ENCODE peak calls at places on chromosomes 16 and 17, in four cellular contexts. One of them, this sample, is unnamed.

GRCh38 chr17:38451030-38451839 is 23.0 kb downstream of the ARHGAP23 start:
- DNase-seq in uterus: no peak
- DNase-seq in ovary: no peak
- DNase-seq in right lobe of liver: peak; percentile 42
- DNase-seq in this sample: no peak

GRCh38 chr17:27155866-27156265 is 138.0 kb upstream of the WSB1 start:
- DNase-seq in uterus: no peak
- DNase-seq in ovary: no peak
- DNase-seq in right lobe of liver: peak; percentile 25
- DNase-seq in this sample: no peak

GRCh38 chr17:10396529-10397163 is 23.8 kb upstream of the MYH13 start:
- DNase-seq in uterus: no peak
- DNase-seq in ovary: no peak
- DNase-seq in right lobe of liver: no peak
- DNase-seq in this sample: no peak

GRCh38 chr17:32495347-32496253 is 8.8 kb downstream of the CDK5R1 start:
- DNase-seq in uterus: peak; percentile 43
- DNase-seq in ovary: peak; percentile 78
- DNase-seq in right lobe of liver: peak; percentile 57
- DNase-seq in this sample: peak; percentile 31

GRCh38 chr17:49572806-49573420 is 2.8 kb upstream of the NXPH3 start:
- DNase-seq in uterus: no peak
- DNase-seq in ovary: no peak
- DNase-seq in right lobe of liver: no peak
- DNase-seq in this sample: no peak

GRCh38 chr17:40427002-40427491 is 9.4 kb upstream of the TOP2A start:
- DNase-seq in uterus: no peak
- DNase-seq in ovary: no peak
- DNase-seq in right lobe of liver: no peak
- DNase-seq in this sample: peak; percentile 12

GRCh38 chr17:4407216-4407615 is 26.5 kb upstream of the SPNS3 start:
- DNase-seq in uterus: no peak
- DNase-seq in ovary: no peak
- DNase-seq in right lobe of liver: no peak
- DNase-seq in this sample: no peak

GRCh38 chr17:49393491-49394255 is 21.0 kb downstream of the PHB1 start:
- DNase-seq in uterus: no peak
- DNase-seq in ovary: no peak
- DNase-seq in right lobe of liver: no peak
- DNase-seq in this sample: no peak

GRCh38 chr17:17395246-17395802 is 81.5 kb upstream of the MED9 start:
- DNase-seq in uterus: no peak
- DNase-seq in ovary: no peak
- DNase-seq in right lobe of liver: no peak
- DNase-seq in this sample: no peak

GRCh38 chr17:28675980-28676379 is 14.0 kb downstream of the SUPT6H start:
- DNase-seq in uterus: no peak
- DNase-seq in ovary: no peak
- DNase-seq in right lobe of liver: no peak
- DNase-seq in this sample: no peak

GRCh38 chr17:47704781-47705180 is 10.8 kb downstream of the TBKBP1 start:
- DNase-seq in uterus: no peak
- DNase-seq in ovary: no peak
- DNase-seq in right lobe of liver: peak; percentile 33
- DNase-seq in this sample: peak; percentile 7

GRCh38 chr16:67412294-67412693 is 4.0 kb downstream of the ZDHHC1 start:
- DNase-seq in uterus: no peak
- DNase-seq in ovary: no peak
- DNase-seq in right lobe of liver: no peak
- DNase-seq in this sample: no peak

GRCh38 chr16:30473231-30474061 is 904 bp downstream of the ITGAL start:
- DNase-seq in uterus: no peak
- DNase-seq in ovary: no peak
- DNase-seq in right lobe of liver: no peak
- DNase-seq in this sample: peak; percentile 53

GRCh38 chr16:30429418-30429677 is 482 bp downstream of the DCTPP1 start:
- DNase-seq in uterus: no peak
- DNase-seq in ovary: no peak
- DNase-seq in right lobe of liver: no peak
- DNase-seq in this sample: no peak

GRCh38 chr17:68457168-68457538 is at the start of gene WIPI1:
- DNase-seq in uterus: no peak
- DNase-seq in ovary: peak; percentile 76
- DNase-seq in right lobe of liver: no peak
- DNase-seq in this sample: peak; percentile 73

GRCh38 chr17:27667656-27668487 is 36.9 kb downstream of the LGALS9 start:
- DNase-seq in uterus: no peak
- DNase-seq in ovary: no peak
- DNase-seq in right lobe of liver: no peak
- DNase-seq in this sample: no peak

GRCh38 chr16:84897911-84898377 is 78.2 kb downstream of the CRISPLD2 start:
- DNase-seq in uterus: no peak
- DNase-seq in ovary: no peak
- DNase-seq in right lobe of liver: no peak
- DNase-seq in this sample: no peak

GRCh38 chr16:11201498-11202259 is 54.3 kb downstream of the SOCS1 start:
- DNase-seq in uterus: no peak
- DNase-seq in ovary: no peak
- DNase-seq in right lobe of liver: no peak
- DNase-seq in this sample: no peak

GRCh38 chr17:75125984-75126383 is 5.6 kb downstream of the NT5C start:
- DNase-seq in uterus: no peak
- DNase-seq in ovary: no peak
- DNase-seq in right lobe of liver: no peak
- DNase-seq in this sample: no peak

GRCh38 chr16:50497592-50497991 is 50.6 kb upstream of the NKD1 start:
- DNase-seq in uterus: no peak
- DNase-seq in ovary: no peak
- DNase-seq in right lobe of liver: no peak
- DNase-seq in this sample: no peak

GRCh38 chr17:44257815-44258750 is 9.9 kb downstream of the SLC4A1 start:
- DNase-seq in uterus: no peak
- DNase-seq in ovary: no peak
- DNase-seq in right lobe of liver: no peak
- DNase-seq in this sample: no peak

GRCh38 chr17:47844814-47845453 is 3.9 kb upstream of the SCRN2 start:
- DNase-seq in uterus: no peak
- DNase-seq in ovary: no peak
- DNase-seq in right lobe of liver: no peak
- DNase-seq in this sample: no peak

GRCh38 chr17:45160505-45161287 is 979 bp upstream of the HEXIM2 start:
- DNase-seq in uterus: peak; percentile 75
- DNase-seq in ovary: peak; percentile 82
- DNase-seq in right lobe of liver: peak; percentile 79
- DNase-seq in this sample: peak; percentile 89

GRCh38 chr17:78924481-78925151 is 571 bp downstream of the TIMP2 start:
- DNase-seq in uterus: peak; percentile 53
- DNase-seq in ovary: peak; percentile 68
- DNase-seq in right lobe of liver: no peak
- DNase-seq in this sample: peak; percentile 82

GRCh38 chr17:78925662-78926555 is 722 bp upstream of the TIMP2 start:
- DNase-seq in uterus: peak; percentile 87
- DNase-seq in ovary: peak; percentile 90
- DNase-seq in right lobe of liver: peak; percentile 61
- DNase-seq in this sample: peak; percentile 88

GRCh38 chr17:78923660-78924453 is 1.3 kb downstream of the TIMP2 start:
- DNase-seq in uterus: peak; percentile 61
- DNase-seq in ovary: peak; percentile 59
- DNase-seq in right lobe of liver: peak; percentile 73
- DNase-seq in this sample: peak; percentile 92

GRCh38 chr17:78922876-78923498 is 2.2 kb downstream of the TIMP2 start:
- DNase-seq in uterus: no peak
- DNase-seq in ovary: peak; percentile 19
- DNase-seq in right lobe of liver: no peak
- DNase-seq in this sample: no peak

DNA sequence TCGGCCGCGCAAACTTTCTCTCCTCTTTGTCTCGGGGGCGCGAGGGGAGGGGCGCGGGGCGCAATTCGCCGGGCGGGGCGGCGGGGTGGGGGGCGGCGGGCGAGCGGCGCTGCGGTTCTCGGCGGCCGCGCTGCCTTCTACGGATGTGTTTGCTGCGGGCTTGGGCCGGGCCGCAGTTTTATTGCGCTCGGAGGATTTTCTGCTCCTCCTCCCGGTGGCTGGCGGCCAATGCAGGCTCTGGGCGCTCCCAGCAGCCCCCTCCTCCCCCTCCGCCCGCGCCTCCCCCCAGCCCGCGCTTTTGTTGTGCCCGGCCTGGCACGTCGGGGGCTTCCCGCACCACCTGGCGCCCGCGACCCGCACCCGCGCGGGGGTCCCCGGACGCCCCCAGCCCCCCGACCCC is at the start of gene TIMP2:
- DNase-seq in uterus: peak; percentile 93
- DNase-seq in ovary: peak; percentile 97
- DNase-seq in right lobe of liver: peak; percentile 86
- DNase-seq in this sample: peak; percentile 90
- TF ChIP-seq CTCF in uterus: no peak
- TF ChIP-seq CTCF in ovary: no peak
- TF ChIP-seq CTCF in right lobe of liver: peak; percentile 8
- TF ChIP-seq CTCF in this sample: peak; percentile 65

GRCh38 chr17:42670925-42671657 is 5.7 kb downstream of the PLEKHH3 start:
- DNase-seq in uterus: peak; percentile 20
- DNase-seq in ovary: peak; percentile 26
- DNase-seq in right lobe of liver: no peak
- DNase-seq in this sample: no peak
- H3K36me3 ChIP-seq in uterus: no peaks in the 10 kb centered on the region
- H3K36me3 ChIP-seq in ovary: no peaks in the 10 kb centered on the region
- H3K36me3 ChIP-seq in right lobe of liver: peaks cover 33% of the 10 kb centered on the region
- H3K36me3 ChIP-seq in this sample: no peaks in the 10 kb centered on the region

GRCh38 chr16:75116911-75117245 is 298 bp upstream of the LDHD start:
- DNase-seq in uterus: no peak
- DNase-seq in ovary: no peak
- DNase-seq in right lobe of liver: no peak
- DNase-seq in this sample: no peak

GRCh38 chr16:75114179-75114945 is 2.2 kb downstream of the LDHD start:
- DNase-seq in uterus: peak; percentile 17
- DNase-seq in ovary: peak; percentile 34
- DNase-seq in right lobe of liver: no peak
- DNase-seq in this sample: peak; percentile 76

GRCh38 chr16:75113541-75114121 is 2.9 kb downstream of the LDHD start:
- DNase-seq in uterus: no peak
- DNase-seq in ovary: no peak
- DNase-seq in right lobe of liver: no peak
- DNase-seq in this sample: peak; percentile 47

GRCh38 chr16:75114946-75115825 is 1.4 kb downstream of the LDHD start:
- DNase-seq in uterus: peak; percentile 19
- DNase-seq in ovary: peak; percentile 36
- DNase-seq in right lobe of liver: no peak
- DNase-seq in this sample: no peak

GRCh38 chr16:75116081-75116910 is at the start of gene LDHD:
- DNase-seq in uterus: peak; percentile 72
- DNase-seq in ovary: peak; percentile 85
- DNase-seq in right lobe of liver: peak; percentile 96
- DNase-seq in this sample: peak; percentile 94
- H3K4me1 ChIP-seq in uterus: no peaks in the 10 kb centered on the region
- H3K4me1 ChIP-seq in ovary: peaks cover 16% of the 10 kb centered on the region
- H3K4me1 ChIP-seq in right lobe of liver: peaks cover 7% of the 10 kb centered on the region
- H3K4me1 ChIP-seq in this sample: peaks cover 30% of the 10 kb centered on the region

GRCh38 chr17:63832455-63832854 is 5.0 kb upstream of the FTSJ3 start:
- DNase-seq in uterus: no peak
- DNase-seq in ovary: no peak
- DNase-seq in right lobe of liver: no peak
- DNase-seq in this sample: no peak
- TF ChIP-seq CTCF in uterus: no peak
- TF ChIP-seq CTCF in ovary: no peak
- TF ChIP-seq CTCF in right lobe of liver: no peak
- TF ChIP-seq CTCF in this sample: no peak

This sample was measured in left lung.